ENCODE peak calls at places on chromosomes 11 and 22, in five cellular contexts. M is IMR-90, I is DND-41, A is gastrocnemius medialis, Z is lung. R is an unnamed sample. For H3K9me3, the result is how much of the 10 kb centered on the place peaks cover.

GRCh38 chr22:50530857-50531545 is 1.2 kb upstream of the TYMP start:
- DNase-seq in A (peak), M (peak), Z (peak), I (no peak), R (peak)

GRCh38 chr22:34960005-34960404 is 106.0 kb upstream of the ISX start:
- DNase-seq in M (no peak), Z (no peak), I (no peak), A (no peak), R (no peak)

GRCh38 chr11:64765841-64766682 is 6.3 kb upstream of the PYGM start:
- DNase-seq in M (no peak), A (no peak), Z (no peak), I (no peak), R (peak)

GRCh38 chr22:39954584-39955055 is 5.6 kb upstream of the TMA7B start:
- DNase-seq in I (no peak), A (no peak), Z (no peak), M (peak), R (no peak)

GRCh38 chr11:111733009-111733408 is 33.2 kb downstream of the PPP2R1B start:
- DNase-seq in Z (no peak), I (no peak), M (peak), A (peak), R (peak)

GRCh38 chr22:21100149-21101032 is 54.6 kb downstream of the LRRC74B start:
- DNase-seq in M (peak), Z (no peak), A (no peak), I (no peak), R (no peak)

GRCh38 chr11:47376183-47376542 is 2.2 kb downstream of the SPI1 start:
- DNase-seq in I (no peak), A (no peak), Z (no peak), M (no peak), R (no peak)

GRCh38 chr11:118051136-118051610 is 25.7 kb upstream of the TMPRSS4 start:
- DNase-seq in Z (no peak), I (no peak), A (no peak), M (no peak), R (no peak)

GRCh38 chr11:61777234-61778090 is 14.9 kb downstream of the TMEM258 start:
- DNase-seq in Z (no peak), I (no peak), A (no peak), M (no peak), R (no peak)

GRCh38 chr11:86955674-86956522 is 703 bp upstream of the FZD4 start:
- DNase-seq in Z (peak), M (peak), A (peak), I (no peak), R (peak)

GRCh38 chr11:2466869-2467694 is 22.3 kb downstream of the KCNQ1 start:
- DNase-seq in I (peak), A (no peak), Z (no peak), M (no peak), R (peak)

GRCh38 chr22:50343541-50343935 is 411 bp downstream of the PPP6R2 start:
- DNase-seq in I (no peak), Z (no peak), M (no peak), A (no peak), R (no peak)

GRCh38 chr11:124872741-124873140 is 7.5 kb downstream of the ROBO3 start:
- DNase-seq in I (no peak), A (no peak), Z (no peak), M (no peak), R (no peak)

GRCh38 chr22:23315341-23315917 is 135.1 kb downstream of the BCR start:
- DNase-seq in Z (no peak), M (peak), I (peak), A (no peak), R (peak)

GRCh38 chr22:28799125-28799833 is 1.1 kb downstream of the XBP1 start:
- DNase-seq in A (peak), M (peak), Z (peak), I (peak), R (peak)

GRCh38 chr22:25127274-25127673 is 72.4 kb upstream of the CRYBB3 start:
- DNase-seq in M (no peak), A (no peak), I (no peak), Z (no peak), R (no peak)

GRCh38 chr11:18111005-18111404 is 5.1 kb upstream of the SAAL1 start:
- DNase-seq in I (no peak), M (no peak), A (no peak), Z (no peak), R (no peak)

GRCh38 chr11:76207642-76208378 is 1.5 kb upstream of the WNT11 start:
- DNase-seq in Z (peak), M (peak), I (peak), A (peak), R (peak)

GRCh38 chr11:113289341-113290187 is 24.8 kb upstream of the TTC12 start:
- DNase-seq in M (peak), I (peak), A (peak), Z (peak), R (no peak)

DNA sequence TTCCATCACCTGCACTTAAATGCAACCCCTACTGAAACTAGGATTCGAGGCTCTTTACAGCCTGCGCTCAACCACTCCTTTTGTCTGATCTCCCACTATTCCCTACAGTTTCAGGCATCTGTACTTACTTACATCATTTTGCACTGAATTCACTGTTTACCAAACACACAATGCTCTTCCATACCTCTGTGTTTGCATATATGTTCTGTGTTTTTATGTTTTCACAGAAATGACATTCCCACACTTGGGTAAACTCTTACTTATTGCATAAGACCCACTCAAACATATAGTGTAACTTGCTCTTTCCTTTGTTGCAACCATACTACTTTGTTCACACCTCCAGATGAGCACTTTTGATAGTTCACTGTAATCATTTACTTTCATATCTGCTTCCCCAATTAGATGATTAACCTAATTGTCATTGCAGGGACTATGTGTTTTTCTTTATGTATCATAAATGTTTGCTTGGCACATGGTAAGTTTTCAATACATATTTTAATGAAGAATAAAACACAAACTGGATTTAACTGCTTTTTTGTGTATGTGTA is 54.6 kb downstream of the ZBTB44 start:
- DNase-seq in A (no peak), Z (no peak), M (no peak), I (no peak), R (no peak)
- H3K9me3 ChIP-seq in A (under half), Z (under half), M (under half), I (under half), R (under half)

GRCh38 chr11:959608-960007 is 33.9 kb downstream of the AP2A2 start:
- DNase-seq in I (no peak), M (no peak), Z (no peak), A (no peak), R (no peak)
- TF ChIP-seq CTCF in I (no peak), M (no peak), Z (no peak), A (no peak), R (no peak)

DNA sequence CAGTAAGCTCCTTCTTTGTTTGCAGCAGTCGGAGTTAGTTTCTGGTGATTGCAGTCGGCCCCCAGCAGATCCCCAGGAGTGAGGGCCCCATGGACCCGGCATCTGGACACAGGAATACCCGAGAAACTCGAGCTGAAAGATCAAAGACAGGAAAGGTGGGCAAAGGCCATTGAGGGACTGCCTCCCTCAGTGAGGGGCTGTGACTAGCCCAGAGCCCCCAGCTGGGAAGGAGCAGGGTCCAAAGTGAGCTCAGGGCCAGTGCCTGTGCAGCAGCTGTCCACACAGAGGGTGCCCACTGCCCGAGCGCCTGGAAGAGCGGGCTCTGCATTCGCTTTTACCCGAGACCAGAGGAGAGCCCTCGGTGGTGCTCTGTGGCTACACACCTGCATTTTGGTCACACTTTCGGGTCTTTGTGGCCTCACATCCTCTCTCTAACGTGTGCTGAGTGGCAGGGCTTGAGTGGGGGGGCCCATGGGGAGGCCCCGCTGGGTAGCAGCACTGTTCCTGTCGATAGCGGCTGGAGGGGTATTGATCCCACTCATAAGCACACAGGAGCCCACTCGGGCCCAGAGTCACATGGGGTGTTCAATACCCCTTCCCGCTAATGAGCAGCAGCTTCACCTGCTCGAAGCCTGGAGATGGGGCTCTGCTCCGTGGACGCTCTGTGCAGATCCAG is 532.9 kb downstream of the TBC1D22A start:
- DNase-seq in Z (no peak), A (no peak), M (no peak), I (no peak), R (peak)
- H3K9me3 ChIP-seq in Z (under half), A (under half), M (under half), I (under half), R (under half)

DNA sequence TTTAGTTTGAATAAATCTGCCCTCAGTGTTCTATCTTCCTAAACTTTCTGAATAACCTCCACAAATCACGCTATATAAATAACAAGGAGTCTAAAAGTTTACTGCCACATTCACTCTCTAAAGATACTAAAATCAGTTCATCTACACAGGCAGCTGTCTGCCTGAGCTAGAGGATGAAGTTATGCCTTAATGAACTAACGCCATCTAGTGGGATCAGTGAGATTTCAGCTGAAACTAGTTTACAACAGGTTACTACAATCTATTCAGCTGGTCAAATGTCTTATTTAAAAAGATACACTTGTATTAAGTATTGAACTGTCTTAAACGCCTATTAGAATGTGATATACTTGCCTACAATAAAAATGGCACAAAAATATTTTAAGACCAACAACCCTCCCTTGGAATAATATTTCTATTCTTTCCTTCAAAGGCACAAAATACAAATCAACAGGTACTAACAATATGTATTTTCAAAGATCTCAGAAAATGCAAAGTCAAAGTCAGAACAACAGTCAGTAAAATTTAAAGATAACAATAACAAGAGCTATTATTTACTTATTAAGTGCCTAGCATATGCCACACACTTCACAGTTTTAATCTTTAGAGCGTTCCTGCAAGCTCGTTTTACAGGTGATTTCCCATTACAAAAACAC is 84.1 kb downstream of the LARGE2 start:
- DNase-seq in M (peak), Z (no peak), I (peak), A (no peak), R (no peak)
- TF ChIP-seq CTCF in M (peak), Z (peak), I (peak), A (peak), R (peak)

GRCh38 chr11:54832676-54833075 is 126.0 kb downstream of the OR4A5 start:
- DNase-seq in I (no peak), A (no peak), Z (no peak), M (no peak), R (no peak)
- H3K9me3 ChIP-seq in I (under half), A (under half), Z (under half), M (under half), R (under half)

GRCh38 chr11:22169833-22170232 is 23.1 kb upstream of the ANO5 start:
- DNase-seq in M (peak), A (no peak), Z (no peak), I (no peak), R (no peak)
- TF ChIP-seq CTCF in M (peak), A (peak), Z (no peak), I (peak), R (no peak)

GRCh38 chr22:47274196-47274595 is 511.7 kb downstream of the TBC1D22A start:
- DNase-seq in M (no peak), I (no peak), Z (no peak), A (no peak), R (no peak)
- H3K9me3 ChIP-seq in M (under half), I (under half), Z (under half), A (under half), R (under half)

DNA sequence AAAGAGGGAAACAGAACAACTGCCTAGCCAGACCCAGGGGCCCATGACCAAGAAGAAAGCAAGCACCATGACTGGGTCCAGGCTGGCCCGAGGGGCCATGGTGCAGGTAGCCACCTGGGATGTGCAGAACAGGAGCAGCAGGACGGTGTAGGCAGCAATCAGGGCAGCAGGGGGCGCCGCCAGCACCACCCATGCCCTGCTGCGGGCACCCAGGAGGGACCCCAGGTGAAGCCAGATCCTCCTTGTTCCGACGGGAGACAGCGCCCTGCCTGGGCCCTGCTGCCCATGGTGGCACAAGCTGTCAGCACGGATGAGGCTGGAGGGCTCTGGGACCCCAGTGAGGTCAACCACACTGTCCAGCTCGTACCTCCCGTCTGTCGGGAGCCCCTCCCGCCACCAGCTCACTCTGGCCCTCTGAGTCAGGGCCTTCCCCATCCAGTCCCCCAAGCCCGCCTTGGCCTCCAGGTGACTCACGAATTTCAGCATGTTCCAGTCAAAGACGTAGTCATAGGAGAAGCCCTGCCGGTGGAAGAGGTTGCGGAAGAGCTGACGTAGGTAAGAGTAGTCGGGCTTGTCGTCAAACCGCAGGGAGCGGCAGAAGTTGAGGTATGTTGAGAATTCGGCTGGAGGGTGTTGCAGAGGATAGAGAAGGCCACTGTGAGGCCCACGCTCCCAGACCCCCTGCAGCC is 18.8 kb downstream of the CSNK1E start:
- DNase-seq in M (peak), Z (no peak), I (peak), A (no peak), R (no peak)
- TF ChIP-seq CTCF in M (peak), Z (no peak), I (peak), A (peak), R (no peak)

GRCh38 chr11:33178443-33179154 is 17.3 kb upstream of the CSTF3 start:
- DNase-seq in I (no peak), A (no peak), M (peak), Z (no peak), R (no peak)
- H3K9me3 ChIP-seq in I (under half), A (under half), M (under half), Z (under half), R (under half)

GRCh38 chr22:17828502-17829080 is 54.3 kb upstream of the BID start:
- DNase-seq in I (no peak), A (no peak), M (no peak), Z (no peak), R (no peak)
- TF ChIP-seq CTCF in I (no peak), A (no peak), M (no peak), Z (no peak), R (no peak)

R was measured in tibial artery.